ENCODE peak calls at places on chromosomes 11 and 22, in five cellular contexts. X is CD8-positive, alpha-beta memory T cell; F is WERI-Rb-1; Q is endodermal cell; K is colonic mucosa. P is an unnamed sample.

GRCh38 chr11:75867778-75868374 is 52.9 kb downstream of the UVRAG start:
- DNase-seq in Q (no peak), K (peak; percentile 47), F (peak; percentile 14), X (peak; percentile 17), P (no peak)

GRCh38 chr11:10770626-10771254 is 19.7 kb downstream of the CTR9 start:
- DNase-seq in K (peak; percentile 49), X (no peak), Q (peak; percentile 86), F (peak; percentile 62), P (peak; percentile 38)

GRCh38 chr22:46183733-46184132 is 33.4 kb downstream of the PPARA start:
- DNase-seq in X (no peak), K (no peak), Q (no peak), F (no peak), P (no peak)

GRCh38 chr11:95588821-95589220 is 200.8 kb downstream of the FAM76B start:
- DNase-seq in F (no peak), X (no peak), Q (no peak), K (no peak), P (no peak)

GRCh38 chr11:133893381-133893780 is 48.1 kb upstream of the SPATA19 start:
- DNase-seq in F (no peak), Q (peak; percentile 43), X (no peak), K (no peak), P (no peak)

GRCh38 chr22:38148252-38148651 is 33.4 kb downstream of the PLA2G6 start:
- DNase-seq in F (no peak), Q (peak; percentile 47), K (no peak), X (no peak), P (no peak)

GRCh38 chr11:64250875-64251721 is at the start of gene PLCB3:
- DNase-seq in F (peak; percentile 66), Q (peak; percentile 91), X (peak; percentile 61), K (no peak), P (peak; percentile 51)

GRCh38 chr22:28604961-28605360 is 74.7 kb downstream of the TTC28 start:
- DNase-seq in X (no peak), K (no peak), Q (no peak), F (no peak), P (no peak)

GRCh38 chr11:125886997-125887372 is 483 bp upstream of the HYLS1 start:
- DNase-seq in K (peak; percentile 50), Q (peak; percentile 73), X (peak; percentile 40), F (no peak), P (peak; percentile 67)

GRCh38 chr22:49046000-49046545 is 781.6 kb downstream of the BRD1 start:
- DNase-seq in X (no peak), K (no peak), F (no peak), Q (no peak), P (no peak)

GRCh38 chr11:78510597-78510996 is 64.1 kb downstream of the NARS2 start:
- DNase-seq in F (no peak), Q (no peak), K (no peak), X (no peak), P (no peak)

GRCh38 chr11:47406896-47407745 is 1.3 kb upstream of the SLC39A13 start:
- DNase-seq in K (no peak), Q (peak; percentile 71), X (no peak), F (no peak), P (no peak)

GRCh38 chr22:50085211-50085999 is at the start of gene MLC1:
- DNase-seq in Q (peak; percentile 40), K (no peak), F (no peak), X (no peak), P (no peak)

GRCh38 chr22:50083462-50084081 is 1.7 kb downstream of the MLC1 start:
- DNase-seq in F (no peak), Q (peak; percentile 41), X (no peak), K (no peak), P (no peak)

GRCh38 chr22:50082961-50083461 is 2.2 kb downstream of the MLC1 start:
- DNase-seq in Q (no peak), X (no peak), F (no peak), K (no peak), P (no peak)

GRCh38 chr22:50084570-50084969 is 656 bp downstream of the MLC1 start:
- DNase-seq in X (no peak), K (no peak), Q (peak; percentile 35), F (no peak), P (no peak)

DNA sequence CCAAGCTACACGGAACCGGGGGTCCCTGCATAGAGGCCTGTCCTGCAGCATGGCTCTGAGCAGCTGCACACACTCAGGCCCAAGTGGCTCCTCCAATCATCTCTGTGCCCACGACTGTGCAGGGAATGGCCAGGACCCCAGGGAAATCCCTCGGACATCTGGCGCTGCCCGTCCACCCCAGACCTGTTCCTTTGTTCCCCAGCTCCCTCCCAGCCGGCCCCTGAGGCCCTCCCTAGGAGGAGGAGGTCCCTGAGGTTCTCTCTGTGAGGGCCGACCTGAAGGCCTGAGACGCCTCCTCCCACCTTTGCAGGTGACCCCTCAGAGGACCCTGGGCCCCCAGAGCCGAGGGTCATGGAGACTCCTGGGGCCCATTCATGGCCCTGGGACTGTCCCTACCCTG is 1.1 kb downstream of the MLC1 start:
- DNase-seq in X (no peak), F (no peak), K (no peak), Q (peak; percentile 39), P (no peak)
- H3K4me3 ChIP-seq in X (no peak overlapping the region), F (no peak overlapping the region), K (no peak overlapping the region), Q (no peak overlapping the region), P (no peak overlapping the region)

DNA sequence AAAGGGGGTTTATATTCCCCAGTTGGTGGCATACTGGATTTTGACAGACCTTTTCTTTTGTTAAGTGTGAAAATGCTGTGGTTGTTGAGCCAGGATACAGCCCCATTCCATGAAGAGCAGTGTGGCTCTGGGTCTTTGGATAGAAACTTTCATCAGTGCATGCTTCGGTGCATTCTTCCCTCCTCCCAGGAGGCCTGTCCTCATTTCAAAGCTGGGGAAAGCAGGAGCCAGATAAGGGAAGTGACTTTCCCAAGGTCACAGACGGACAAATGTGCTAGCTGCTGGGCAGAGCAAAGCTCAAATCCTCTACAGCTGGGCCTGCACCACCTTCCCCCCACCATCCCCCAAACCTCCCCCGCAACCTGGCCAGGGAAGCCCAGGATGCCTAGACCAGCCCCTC is 184.5 kb upstream of the NTM start:
- DNase-seq in X (no peak), K (no peak), Q (no peak), F (no peak), P (no peak)
- H3K27me3 ChIP-seq in X (no peaks in the 10 kb centered on the region), K (no peaks in the 10 kb centered on the region), Q (no peaks in the 10 kb centered on the region), F (no peaks in the 10 kb centered on the region), P (no peaks in the 10 kb centered on the region)

GRCh38 chr22:21961127-21961867 is 8.6 kb upstream of the PPM1F start:
- DNase-seq in X (no peak), K (no peak), F (no peak), Q (peak; percentile 40), P (no peak)

GRCh38 chr22:21960200-21961126 is 7.8 kb upstream of the PPM1F start:
- DNase-seq in K (no peak), X (no peak), Q (peak; percentile 33), F (no peak), P (no peak)

GRCh38 chr22:21963286-21963685 is 10.6 kb upstream of the PPM1F start:
- DNase-seq in X (no peak), F (no peak), Q (no peak), K (no peak), P (no peak)

GRCh38 chr22:21962655-21962949 is 10.0 kb upstream of the PPM1F start:
- DNase-seq in X (no peak), K (no peak), Q (no peak), F (no peak), P (no peak)

GRCh38 chr22:21961886-21962654 is 9.4 kb upstream of the PPM1F start:
- DNase-seq in Q (peak; percentile 34), X (no peak), F (no peak), K (peak; percentile 49), P (peak; percentile 71)
- H3K36me3 ChIP-seq in Q (peaks cover 66% of the 10 kb centered on the region), X (peaks cover 38% of the 10 kb centered on the region), F (peaks cover 68% of the 10 kb centered on the region), K (peaks cover 5% of the 10 kb centered on the region), P (peaks cover 32% of the 10 kb centered on the region)

GRCh38 chr11:77175869-77176539 is 48.0 kb downstream of the MYO7A start:
- DNase-seq in K (no peak), Q (peak; percentile 88), F (no peak), X (no peak), P (no peak)

GRCh38 chr11:77176996-77177395 is 49.0 kb downstream of the MYO7A start:
- DNase-seq in F (no peak), Q (no peak), X (no peak), K (no peak), P (no peak)

GRCh38 chr11:77173494-77173893 is 45.4 kb downstream of the MYO7A start:
- DNase-seq in K (no peak), F (no peak), Q (no peak), X (no peak), P (no peak)

GRCh38 chr11:77174559-77174958 is 46.5 kb downstream of the MYO7A start:
- DNase-seq in K (no peak), Q (peak; percentile 63), X (no peak), F (no peak), P (no peak)

DNA sequence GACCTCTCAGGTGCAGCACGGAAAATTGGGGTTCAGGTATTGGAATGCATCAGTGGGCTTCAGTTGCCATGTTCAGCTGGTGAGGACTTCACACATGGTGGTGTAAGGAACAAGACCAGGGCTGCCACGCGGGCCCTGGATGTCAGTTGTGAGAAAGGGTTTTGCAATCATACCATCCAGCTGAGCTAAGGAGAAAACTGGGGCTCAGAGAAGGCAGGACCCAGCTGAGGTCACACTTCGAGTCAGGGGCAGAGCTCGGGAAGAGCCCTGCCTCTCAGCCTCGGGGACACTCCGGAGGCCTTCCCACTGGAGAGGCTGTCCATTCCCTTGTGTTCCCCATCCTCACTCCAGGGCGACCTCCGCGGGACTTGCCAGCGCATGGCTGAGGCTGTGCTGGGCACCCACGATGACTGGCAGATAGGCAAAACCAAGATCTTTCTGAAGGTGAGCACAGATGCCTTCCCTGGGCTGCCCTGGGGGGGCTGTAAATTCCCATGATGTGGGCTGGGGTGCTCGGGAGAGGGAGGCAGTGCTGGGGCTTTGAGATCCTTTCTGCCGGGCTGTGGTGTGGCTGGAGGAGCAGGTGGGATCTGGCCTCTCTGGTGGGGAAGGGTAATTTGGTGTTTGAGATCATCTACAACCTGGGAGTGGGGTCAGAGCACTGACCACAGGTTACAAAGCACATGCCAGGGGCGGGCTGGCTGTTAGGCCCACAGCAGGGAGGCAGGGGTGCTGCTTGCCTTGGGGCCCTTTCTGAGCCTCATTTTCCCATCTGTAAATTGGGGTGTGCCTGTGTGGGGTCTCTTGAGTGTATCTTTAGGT is 47.2 kb downstream of the MYO7A start:
- DNase-seq in X (no peak), Q (peak; percentile 71), F (no peak), K (no peak), P (no peak)
- H3K4me3 ChIP-seq in X (no peak overlapping the region), Q (no peak overlapping the region), F (no peak overlapping the region), K (no peak overlapping the region), P (no peak overlapping the region)

GRCh38 chr11:114057147-114057546 is 2.4 kb upstream of the ZBTB16 start:
- DNase-seq in Q (no peak), X (no peak), K (no peak), F (no peak), P (no peak)
- H3K27me3 ChIP-seq in Q (peaks cover 91% of the 10 kb centered on the region), X (peaks cover 15% of the 10 kb centered on the region), K (peaks cover 8% of the 10 kb centered on the region), F (peaks cover 51% of the 10 kb centered on the region), P (peaks cover 44% of the 10 kb centered on the region)

GRCh38 chr11:111361082-111361801 is 17.8 kb downstream of the POU2AF1 start:
- DNase-seq in K (no peak), Q (peak; percentile 21), F (no peak), X (no peak), P (no peak)

GRCh38 chr11:111361874-111362273 is 17.2 kb downstream of the POU2AF1 start:
- DNase-seq in Q (no peak), F (no peak), K (no peak), X (no peak), P (no peak)

GRCh38 chr11:111364503-111364902 is 14.6 kb downstream of the POU2AF1 start:
- DNase-seq in K (no peak), Q (no peak), F (no peak), X (no peak), P (no peak)

GRCh38 chr11:111363985-111364384 is 15.1 kb downstream of the POU2AF1 start:
- DNase-seq in K (no peak), F (no peak), X (no peak), Q (no peak), P (no peak)

GRCh38 chr11:111362887-111363411 is 16.1 kb downstream of the POU2AF1 start:
- DNase-seq in F (no peak), X (no peak), Q (no peak), K (no peak), P (no peak)
- H3K36me3 ChIP-seq in F (no peaks in the 10 kb centered on the region), X (no peaks in the 10 kb centered on the region), Q (no peaks in the 10 kb centered on the region), K (no peaks in the 10 kb centered on the region), P (no peaks in the 10 kb centered on the region)

P was measured in MG63.